ENCODE peak calls at places on chromosomes 12 and 14, in six cellular contexts. P is CD4-positive, CD25-positive, alpha-beta regulatory T cell; V is K562; Z is neural progenitor cell; B is suprapubic skin; F is lung. N is an unnamed sample.

GRCh38 chr12:111322336-111323250 is 46.3 kb downstream of the PHETA1 start:
- DNase-seq in P (no peak), V (no peak), Z (no peak), B (no peak), F (no peak), N (no peak)

GRCh38 chr12:84070311-84070710 is 842.3 kb downstream of the SLC6A15 start:
- DNase-seq in P (no peak), V (no peak), Z (no peak), B (peak; percentile 57), F (no peak), N (no peak)

GRCh38 chr14:61568572-61569011 is 126.7 kb upstream of the HIF1A start:
- DNase-seq in P (peak; percentile 48), V (no peak), Z (peak; percentile 58), B (no peak), F (no peak), N (peak; percentile 42)

GRCh38 chr14:64942531-64943111 is at the start of gene GPX2:
- DNase-seq in P (no peak), V (no peak), Z (no peak), B (no peak), F (no peak), N (no peak)

GRCh38 chr14:52325126-52325525 is 11.0 kb downstream of the PTGER2 start:
- DNase-seq in P (no peak), V (no peak), Z (no peak), B (no peak), F (no peak), N (no peak)

GRCh38 chr12:109760930-109761630 is 47.5 kb downstream of the FAM222A start:
- DNase-seq in P (no peak), V (no peak), Z (no peak), B (peak; percentile 49), F (no peak), N (no peak)

GRCh38 chr14:42214981-42215491 is 608.4 kb downstream of the LRFN5 start:
- DNase-seq in P (no peak), V (no peak), Z (no peak), B (no peak), F (no peak), N (no peak)

GRCh38 chr14:51828017-51828797 is 32.2 kb upstream of the GNG2 start:
- DNase-seq in P (no peak), V (no peak), Z (peak; percentile 25), B (no peak), F (no peak), N (no peak)

GRCh38 chr14:23877111-23877510 is 76.5 kb upstream of the DHRS4 start:
- DNase-seq in P (no peak), V (no peak), Z (no peak), B (no peak), F (no peak), N (no peak)

GRCh38 chr12:131202592-131203378 is 249.1 kb downstream of the ADGRD1 start:
- DNase-seq in P (no peak), V (no peak), Z (no peak), B (no peak), F (no peak), N (no peak)

GRCh38 chr12:58920102-58920955 is at the start of gene LRIG3:
- DNase-seq in P (no peak), V (peak; percentile 16), Z (peak; percentile 92), B (peak; percentile 93), F (peak; percentile 89), N (peak; percentile 89)

GRCh38 chr12:109497675-109498074 is 20.2 kb downstream of the UBE3B start:
- DNase-seq in P (no peak), V (peak; percentile 16), Z (no peak), B (no peak), F (no peak), N (no peak)

GRCh38 chr14:70894868-70895267 is 12.4 kb upstream of the PCNX1 start:
- DNase-seq in P (no peak), V (no peak), Z (no peak), B (no peak), F (no peak), N (no peak)
- H3K27ac ChIP-seq in P (no peak overlapping the region), V (no peak overlapping the region), Z (no peak overlapping the region), B (no peak overlapping the region), F (no peak overlapping the region), N (no peak overlapping the region)

GRCh38 chr14:58297762-58298476 is 436 bp upstream of the ARID4A start:
- DNase-seq in P (peak; percentile 99), V (peak; percentile 97), Z (peak; percentile 99), B (peak; percentile 99), F (peak; percentile 99), N (peak; percentile 96)

GRCh38 chr14:58298477-58298879 is at the start of gene ARID4A:
- DNase-seq in P (no peak), V (no peak), Z (no peak), B (peak; percentile 93), F (peak; percentile 92), N (no peak)

GRCh38 chr14:58297412-58297761 is 968 bp upstream of the ARID4A start:
- DNase-seq in P (no peak), V (no peak), Z (peak; percentile 75), B (peak; percentile 71), F (no peak), N (peak; percentile 7)

GRCh38 chr14:58298880-58299664 is 717 bp downstream of the ARID4A start:
- DNase-seq in P (peak; percentile 37), V (peak; percentile 31), Z (peak; percentile 69), B (peak; percentile 74), F (peak; percentile 33), N (peak; percentile 12)

GRCh38 chr14:58296731-58297130 is 1.6 kb upstream of the ARID4A start:
- DNase-seq in P (no peak), V (peak; percentile 29), Z (no peak), B (no peak), F (no peak), N (no peak)
- H3K27ac ChIP-seq in P (peak overlapping the region; percentile 98), V (peak overlapping the region; percentile 99), Z (no peak overlapping the region), B (peak overlapping the region; percentile 97), F (peak overlapping the region; percentile 98), N (peak overlapping the region; percentile 97)

GRCh38 chr12:11861864-11862600 is 208.7 kb upstream of the BCL2L14 start:
- DNase-seq in P (no peak), V (no peak), Z (peak; percentile 49), B (no peak), F (no peak), N (no peak)
- H3K27ac ChIP-seq in P (no peak overlapping the region), V (no peak overlapping the region), Z (peak overlapping the region; percentile 75), B (peak overlapping the region; percentile 77), F (peak overlapping the region; percentile 70), N (no peak overlapping the region)

GRCh38 chr12:4201333-4202105 is 72.0 kb upstream of the CCND2 start:
- DNase-seq in P (no peak), V (no peak), Z (no peak), B (no peak), F (no peak), N (no peak)
- H3K27ac ChIP-seq in P (no peak overlapping the region), V (no peak overlapping the region), Z (no peak overlapping the region), B (no peak overlapping the region), F (no peak overlapping the region), N (no peak overlapping the region)

DNA sequence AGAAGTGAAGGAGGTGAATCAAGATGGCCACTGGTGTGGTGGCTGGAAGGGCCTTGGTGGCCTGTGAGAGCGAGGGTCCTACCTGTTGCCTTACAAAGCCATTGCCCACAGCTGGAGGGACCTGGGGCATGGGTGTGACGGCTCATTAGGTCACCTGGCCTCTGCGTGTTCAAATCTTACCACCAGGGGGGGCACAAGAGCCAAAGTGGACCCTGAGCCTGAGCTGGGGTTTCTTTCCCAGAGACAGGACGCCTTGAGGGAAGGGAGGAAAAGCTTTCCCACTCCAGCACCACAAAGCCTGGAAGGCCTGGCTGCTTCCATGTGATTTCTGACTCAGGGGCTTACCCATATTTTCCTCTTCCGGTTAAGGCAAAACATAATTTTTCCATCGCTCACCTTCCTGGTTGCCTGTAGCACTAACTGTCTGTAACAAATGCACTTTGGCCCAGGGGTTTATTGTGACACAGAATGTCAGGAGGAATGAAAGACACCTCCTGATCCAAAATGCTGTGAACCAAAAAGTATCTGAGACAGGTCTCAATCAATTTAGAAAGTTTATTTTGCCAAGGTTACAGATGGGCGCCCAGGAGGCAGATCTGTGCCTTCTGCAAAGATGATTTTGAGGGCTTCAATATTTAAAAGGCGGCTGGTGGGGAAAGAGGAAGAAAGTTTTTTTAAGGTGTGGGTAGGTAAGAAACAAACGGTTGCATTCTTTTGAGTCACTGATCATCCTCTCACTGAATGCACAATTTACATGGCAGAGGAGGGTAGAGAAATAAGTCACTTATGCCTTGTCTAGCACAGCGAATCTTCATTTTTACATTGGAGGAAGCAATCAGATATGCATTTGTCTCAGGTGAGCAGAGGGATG is 4.3 kb upstream of the CD9 start:
- DNase-seq in P (peak; percentile 63), V (peak; percentile 73), Z (peak; percentile 86), B (peak; percentile 94), F (peak; percentile 89), N (peak; percentile 70)
- H3K27ac ChIP-seq in P (no peak overlapping the region), V (no peak overlapping the region), Z (no peak overlapping the region), B (peak overlapping the region; percentile 82), F (no peak overlapping the region), N (no peak overlapping the region)

DNA sequence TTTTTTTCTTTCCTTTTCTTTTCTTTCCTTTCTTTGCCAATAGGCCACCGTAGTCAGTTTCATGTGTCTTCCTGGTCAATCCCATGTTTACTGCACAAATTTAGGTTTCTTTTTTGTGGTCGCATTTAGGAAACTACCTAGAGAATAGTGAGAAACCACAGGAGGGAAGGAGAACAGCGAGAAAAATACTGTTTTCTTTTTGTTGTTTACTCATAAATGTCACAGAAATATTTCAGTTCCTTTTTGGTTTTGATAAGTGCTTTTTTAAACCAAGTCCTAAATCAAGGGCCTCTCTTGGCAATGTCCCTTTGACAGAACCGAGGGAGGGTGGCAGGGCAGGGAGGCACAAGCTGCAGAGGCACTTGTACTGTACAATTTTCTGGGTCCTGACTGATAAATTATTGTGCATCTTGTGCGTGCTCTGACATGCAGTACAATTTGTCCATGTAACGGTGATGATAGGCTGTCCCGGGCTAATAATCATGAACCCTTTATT is 326.1 kb downstream of the CACNA1C start:
- DNase-seq in P (no peak), V (no peak), Z (no peak), B (peak; percentile 20), F (no peak), N (peak; percentile 64)
- H3K27ac ChIP-seq in P (no peak overlapping the region), V (no peak overlapping the region), Z (no peak overlapping the region), B (no peak overlapping the region), F (peak overlapping the region; percentile 39), N (peak overlapping the region; percentile 82)

DNA sequence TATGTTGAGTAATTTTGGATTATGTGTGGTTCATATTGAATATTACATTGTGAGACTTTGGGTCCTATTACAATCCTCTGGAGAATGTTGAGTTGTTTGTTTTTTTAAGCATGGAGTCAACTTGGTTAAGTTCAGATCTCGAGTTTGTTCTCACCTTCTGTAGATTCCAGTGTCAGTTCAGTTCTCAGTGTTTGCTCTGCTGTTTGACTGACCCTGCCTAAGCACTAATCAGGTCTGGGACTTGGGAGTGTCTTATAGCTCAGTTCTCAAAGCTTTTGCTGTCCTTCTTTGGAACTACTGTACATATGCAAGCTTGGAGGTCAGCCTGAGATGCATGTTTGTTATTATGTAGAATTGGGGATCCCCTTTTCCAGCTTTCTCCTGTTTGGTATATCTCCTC is 63.1 kb downstream of the DIP2B start:
- DNase-seq in P (no peak), V (no peak), Z (no peak), B (no peak), F (no peak), N (no peak)
- H3K27ac ChIP-seq in P (no peak overlapping the region), V (no peak overlapping the region), Z (peak overlapping the region; percentile 86), B (peak overlapping the region; percentile 66), F (peak overlapping the region; percentile 68), N (no peak overlapping the region)

GRCh38 chr14:21084396-21084795 is 14.1 kb downstream of the ZNF219 start:
- DNase-seq in P (no peak), V (no peak), Z (no peak), B (no peak), F (no peak), N (no peak)
- H3K27ac ChIP-seq in P (no peak overlapping the region), V (no peak overlapping the region), Z (no peak overlapping the region), B (no peak overlapping the region), F (no peak overlapping the region), N (no peak overlapping the region)

GRCh38 chr12:77315407-77315806 is 250.0 kb upstream of the E2F7 start:
- DNase-seq in P (no peak), V (no peak), Z (no peak), B (no peak), F (no peak), N (no peak)
- H3K27ac ChIP-seq in P (no peak overlapping the region), V (no peak overlapping the region), Z (no peak overlapping the region), B (no peak overlapping the region), F (no peak overlapping the region), N (no peak overlapping the region)

N was measured in MM.1S.